ENCODE peak calls at places on chromosomes 6 and 20, in eight cellular contexts. Z, G, H, O, D, W, R and Q are unnamed samples.

GRCh38 chr6:106448000-106448426 is 87.5 kb downstream of the CRYBG1 start:
- DNase-seq in Z (no peak), G (no peak), H (no peak), O (no peak), D (no peak), W (no peak), R (no peak), Q (no peak)

GRCh38 chr6:136788069-136788902 is 4.0 kb downstream of the MAP3K5 start:
- DNase-seq in Z (no peak), G (no peak), H (peak; percentile 72), O (no peak), D (no peak), W (peak; percentile 73), R (peak; percentile 59), Q (no peak)

GRCh38 chr6:27592481-27593199 is 119.7 kb upstream of the ZNF184 start:
- DNase-seq in Z (no peak), G (peak; percentile 11), H (peak; percentile 91), O (peak; percentile 41), D (no peak), W (peak; percentile 84), R (peak; percentile 91), Q (peak; percentile 22)

GRCh38 chr20:63362426-63363009 is 1.4 kb upstream of the CHRNA4 start:
- DNase-seq in Z (no peak), G (no peak), H (no peak), O (no peak), D (no peak), W (no peak), R (no peak), Q (no peak)

GRCh38 chr20:38671186-38671585 is 53.1 kb upstream of the SLC32A1 start:
- DNase-seq in Z (no peak), G (no peak), H (no peak), O (no peak), D (no peak), W (no peak), R (no peak), Q (no peak)

GRCh38 chr6:136051140-136051775 is 198.9 kb downstream of the MTFR2 start:
- DNase-seq in Z (no peak), G (no peak), H (no peak), O (peak; percentile 16), D (no peak), W (no peak), R (no peak), Q (no peak)

GRCh38 chr6:167409078-167409477 is 84.2 kb downstream of the TTLL2 start:
- DNase-seq in Z (no peak), G (no peak), H (no peak), O (no peak), D (no peak), W (no peak), R (no peak), Q (no peak)

GRCh38 chr6:71419954-71420692 is 131.5 kb downstream of the OGFRL1 start:
- DNase-seq in Z (no peak), G (no peak), H (no peak), O (peak; percentile 21), D (no peak), W (no peak), R (peak; percentile 68), Q (peak; percentile 45)

GRCh38 chr20:47230811-47231256 is 125.7 kb downstream of the ZMYND8 start:
- DNase-seq in Z (no peak), G (no peak), H (peak; percentile 19), O (no peak), D (no peak), W (no peak), R (no peak), Q (no peak)

GRCh38 chr6:45706319-45706718 is 309.3 kb downstream of the CLIC5 start:
- DNase-seq in Z (no peak), G (no peak), H (no peak), O (no peak), D (no peak), W (no peak), R (no peak), Q (no peak)

GRCh38 chr20:3414122-3414521 is 6.7 kb upstream of the DNAAF9 start:
- DNase-seq in Z (no peak), G (no peak), H (no peak), O (no peak), D (no peak), W (no peak), R (no peak), Q (no peak)

GRCh38 chr6:2563635-2564034 is 187.1 kb downstream of the MYLK4 start:
- DNase-seq in Z (no peak), G (no peak), H (no peak), O (peak; percentile 90), D (no peak), W (no peak), R (no peak), Q (peak; percentile 36)
- H3K27ac ChIP-seq in Z (no peak overlapping the region), G (no peak overlapping the region), H (no peak overlapping the region), O (no peak overlapping the region), D (no peak overlapping the region), W (no peak overlapping the region), R (no peak overlapping the region), Q (no peak overlapping the region)

DNA sequence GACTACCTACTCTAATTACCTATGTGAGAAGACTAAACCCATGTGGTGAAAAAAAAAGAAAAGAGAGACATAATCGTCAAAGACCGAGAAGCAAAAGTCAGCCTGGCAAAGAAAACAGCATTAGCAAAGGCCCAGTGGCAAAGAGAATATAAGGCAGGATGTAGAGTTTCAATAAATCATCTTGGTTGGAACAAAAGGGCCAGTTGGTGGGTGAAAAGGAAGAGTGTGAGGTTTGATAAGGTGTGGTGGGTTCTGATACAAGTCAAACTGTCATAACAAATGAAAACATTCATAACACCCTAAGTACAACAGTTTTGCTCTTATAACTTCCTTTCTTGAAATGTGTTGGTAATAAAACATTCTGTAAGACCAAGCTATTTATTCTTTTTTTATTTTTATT is 19.1 kb upstream of the GTF3C6 start:
- DNase-seq in Z (no peak), G (no peak), H (no peak), O (no peak), D (no peak), W (no peak), R (no peak), Q (no peak)
- H3K27ac ChIP-seq in Z (no peak overlapping the region), G (no peak overlapping the region), H (no peak overlapping the region), O (no peak overlapping the region), D (no peak overlapping the region), W (no peak overlapping the region), R (no peak overlapping the region), Q (no peak overlapping the region)

GRCh38 chr20:46073024-46073423 is 16.7 kb downstream of the NCOA5 start:
- DNase-seq in Z (no peak), G (no peak), H (no peak), O (no peak), D (no peak), W (no peak), R (no peak), Q (no peak)
- H3K27ac ChIP-seq in Z (no peak overlapping the region), G (no peak overlapping the region), H (no peak overlapping the region), O (no peak overlapping the region), D (no peak overlapping the region), W (no peak overlapping the region), R (no peak overlapping the region), Q (no peak overlapping the region)

DNA sequence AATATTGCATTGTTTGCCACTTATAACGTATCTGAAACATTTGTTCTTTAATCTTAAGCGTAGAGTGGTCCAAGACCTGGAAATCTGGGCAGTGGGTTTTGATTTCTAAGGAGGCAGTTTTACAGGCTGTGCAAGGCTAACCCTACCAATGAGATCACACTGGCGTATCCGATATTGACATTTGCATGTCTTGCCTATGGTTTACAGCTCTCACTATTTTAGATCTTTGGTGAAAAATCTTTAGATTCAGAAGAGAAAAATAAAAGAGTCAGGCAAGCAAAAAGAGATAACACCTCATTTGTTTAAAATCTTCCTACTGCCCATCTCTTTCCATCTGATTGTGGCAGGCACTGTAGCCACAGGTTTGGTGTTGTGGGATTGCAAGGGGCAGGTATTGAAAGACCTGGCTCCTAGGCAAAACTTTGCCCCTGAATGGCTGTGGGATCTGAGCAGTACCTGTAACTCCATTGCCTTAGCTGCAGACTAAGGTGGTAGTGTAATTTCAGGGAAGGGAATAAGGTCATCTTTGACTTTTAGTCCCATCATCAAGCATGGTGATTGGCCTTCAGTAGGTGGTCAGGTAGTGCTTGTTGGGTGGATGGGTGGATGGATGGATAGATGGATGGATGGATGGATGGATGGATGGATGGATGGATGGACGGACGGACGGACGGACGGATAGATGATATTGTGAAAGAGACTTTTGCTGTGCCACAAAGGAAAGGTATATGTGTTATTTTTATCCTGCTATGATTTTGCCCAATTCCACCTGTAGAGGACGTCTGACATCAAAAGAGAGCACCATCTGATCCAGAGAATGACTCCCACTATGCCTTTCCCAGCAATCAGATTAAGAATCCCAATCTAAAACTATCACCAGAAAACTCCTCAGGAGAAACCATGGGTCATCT is 1.9 kb downstream of the TNFAIP3 start:
- DNase-seq in Z (no peak), G (peak; percentile 30), H (peak; percentile 51), O (no peak), D (no peak), W (peak; percentile 46), R (peak; percentile 66), Q (no peak)
- H3K27ac ChIP-seq in Z (no peak overlapping the region), G (peak overlapping the region; percentile 79), H (peak overlapping the region; percentile 94), O (peak overlapping the region; percentile 93), D (peak overlapping the region; percentile 99), W (peak overlapping the region; percentile 95), R (peak overlapping the region; percentile 72), Q (peak overlapping the region; percentile 99)